ENCODE peak calls at places on chromosomes 2 and 18, in four cellular contexts. Z, U, W and A are unnamed samples. For H3K27me3 and H3K4me1, the result is how much of the 10 kb centered on the place peaks cover.

GRCh38 chr18:27771571-27771970 is 405.4 kb downstream of the CDH2 start:
- DNase-seq in Z (no peak), U (no peak), W (no peak), A (no peak)

GRCh38 chr2:100197643-100198153 is 55.3 kb upstream of the AFF3 start:
- DNase-seq in Z (no peak), U (peak), W (peak), A (no peak)

GRCh38 chr18:57048351-57048750 is 98.5 kb upstream of the BOD1L2 start:
- DNase-seq in Z (no peak), U (no peak), W (no peak), A (no peak)

GRCh38 chr2:8393506-8393905 is 288.4 kb upstream of the ID2 start:
- DNase-seq in Z (no peak), U (no peak), W (no peak), A (no peak)

GRCh38 chr2:113848758-113849460 is 41.0 kb upstream of the ACTR3 start:
- DNase-seq in Z (no peak), U (no peak), W (peak), A (peak)

GRCh38 chr2:238130696-238131628 is 7.5 kb upstream of the KLHL30 start:
- DNase-seq in Z (no peak), U (no peak), W (no peak), A (no peak)

GRCh38 chr18:7940976-7941375 is 373.9 kb downstream of the PTPRM start:
- DNase-seq in Z (no peak), U (no peak), W (no peak), A (no peak)

GRCh38 chr2:240374085-240374907 is 61.2 kb upstream of the GPC1 start:
- DNase-seq in Z (peak), U (peak), W (peak), A (peak)

GRCh38 chr2:5322414-5322813 is 369.8 kb upstream of the SOX11 start:
- DNase-seq in Z (no peak), U (no peak), W (no peak), A (no peak)

GRCh38 chr2:212953170-212953920 is 198.1 kb downstream of the IKZF2 start:
- DNase-seq in Z (no peak), U (no peak), W (no peak), A (no peak)

GRCh38 chr2:236758406-236758805 is 188.8 kb downstream of the ACKR3 start:
- DNase-seq in Z (no peak), U (no peak), W (no peak), A (no peak)
- H3K27me3 ChIP-seq in Z (under half), U (under half), W (under half), A (under half)

DNA sequence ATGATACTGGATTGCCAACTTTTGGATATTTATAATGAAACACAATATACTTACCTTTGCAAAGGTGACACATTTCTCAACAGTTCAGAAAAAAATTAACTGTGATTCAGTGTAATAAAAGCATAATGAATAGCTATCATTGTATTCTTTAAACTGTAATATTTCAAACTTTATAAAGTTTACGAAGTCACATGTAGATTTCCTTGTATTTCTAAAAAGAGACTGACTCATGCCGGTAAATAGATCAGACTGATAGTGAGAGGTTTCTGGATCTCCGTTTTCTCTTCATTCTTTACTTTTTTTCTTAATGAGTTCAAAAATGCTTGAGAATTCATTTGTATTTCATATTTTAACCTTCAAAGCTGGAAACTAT is 70.1 kb downstream of the EML4 start:
- DNase-seq in Z (no peak), U (no peak), W (no peak), A (no peak)
- H3K4me1 ChIP-seq in Z (under half), U (under half), W (under half), A (under half)

GRCh38 chr2:84314901-84315330 is 144.2 kb downstream of the SUCLG1 start:
- DNase-seq in Z (peak), U (peak), W (peak), A (peak)
- TF ChIP-seq CTCF in Z (peak), U (peak), W (peak), A (peak)

GRCh38 chr2:176101216-176101845 is 1.7 kb downstream of the HOXD12 start:
- DNase-seq in Z (no peak), U (no peak), W (no peak), A (no peak)
- H3K27me3 ChIP-seq in Z (half or more), U (half or more), W (half or more), A (half or more)

DNA sequence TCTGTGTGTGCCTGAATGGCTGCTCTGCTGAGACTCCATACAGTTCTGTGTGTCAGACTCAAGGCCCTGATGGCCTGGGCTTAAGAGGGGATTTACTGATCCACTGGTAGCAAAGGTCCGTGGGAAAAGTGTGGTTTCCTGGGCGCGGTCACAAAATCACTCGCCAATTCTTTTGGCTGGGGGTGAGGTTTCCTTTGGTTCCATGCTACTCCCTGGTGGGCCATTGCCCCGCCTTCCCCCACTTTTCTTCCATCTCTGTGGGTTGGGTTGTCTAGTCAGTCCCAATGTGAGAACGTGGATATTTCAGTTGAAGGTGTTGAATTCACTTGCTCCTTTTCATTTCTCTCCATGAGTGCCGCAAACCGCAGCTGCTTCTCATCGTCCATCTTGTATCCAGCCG is 162.7 kb upstream of the NRXN1 start:
- DNase-seq in Z (no peak), U (no peak), W (no peak), A (no peak)
- H3K4me1 ChIP-seq in Z (under half), U (under half), W (under half), A (under half)

DNA sequence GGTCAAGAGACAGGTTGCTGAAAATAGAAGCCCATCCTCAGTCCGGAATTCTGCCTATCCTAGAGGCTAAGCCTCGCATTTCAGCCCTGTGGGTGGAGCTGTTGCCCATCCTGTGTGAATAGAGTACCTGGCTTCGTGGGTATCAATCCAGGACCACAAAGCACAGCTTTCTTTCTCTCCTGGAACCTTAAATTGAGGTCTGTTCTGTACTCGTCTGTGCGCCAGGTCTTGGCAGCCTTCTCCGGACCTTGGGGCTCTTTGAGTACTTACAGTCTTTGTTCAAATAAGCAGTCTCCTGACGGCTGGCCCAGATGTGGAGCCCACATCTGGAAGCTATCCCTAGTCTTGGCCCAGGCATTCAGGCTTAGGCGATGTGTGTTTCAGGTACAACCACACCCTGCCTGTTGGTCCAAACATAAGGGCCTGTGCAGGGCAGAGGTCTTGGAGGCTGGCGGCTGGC is 294.3 kb downstream of the BCL2 start:
- DNase-seq in Z (no peak), U (peak), W (no peak), A (no peak)
- TF ChIP-seq CTCF in Z (peak), U (peak), W (peak), A (peak)

GRCh38 chr18:75132471-75132870 is 76.5 kb downstream of the PTGR3 start:
- DNase-seq in Z (peak), U (no peak), W (no peak), A (no peak)

GRCh38 chr18:75137346-75137877 is 71.5 kb downstream of the PTGR3 start:
- DNase-seq in Z (peak), U (no peak), W (no peak), A (no peak)

GRCh38 chr18:75133721-75134645 is 75.0 kb downstream of the PTGR3 start:
- DNase-seq in Z (peak), U (no peak), W (no peak), A (no peak)

GRCh38 chr18:75132931-75133525 is 75.9 kb downstream of the PTGR3 start:
- DNase-seq in Z (peak), U (no peak), W (no peak), A (no peak)

DNA sequence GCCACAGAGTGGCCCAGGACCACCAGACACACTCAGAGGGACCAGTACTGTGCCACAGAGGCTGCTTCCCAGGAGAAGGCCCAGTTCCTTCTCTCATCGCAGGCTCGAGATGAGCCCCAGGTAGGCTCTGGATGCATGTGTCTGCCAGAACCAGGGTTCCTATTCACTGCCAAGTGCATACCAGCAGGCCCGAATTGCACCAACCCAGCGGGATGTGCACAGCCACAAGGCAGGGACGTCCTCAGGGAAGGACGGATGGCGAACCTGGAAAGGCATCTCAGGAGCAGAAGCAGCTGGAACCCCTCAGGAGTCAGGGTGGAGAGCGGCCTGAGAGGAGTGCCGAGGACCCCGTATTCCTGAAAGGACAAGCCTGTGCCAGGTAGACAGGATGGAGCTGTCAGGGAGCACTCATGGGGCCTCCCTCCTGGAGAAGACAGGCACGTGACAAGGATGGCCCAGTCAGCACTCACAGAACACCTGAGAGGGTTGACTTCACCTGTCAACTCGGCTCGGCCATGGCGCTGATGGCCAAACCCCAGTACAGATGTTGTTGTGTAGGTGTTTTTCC is 73.7 kb downstream of the PTGR3 start:
- DNase-seq in Z (peak), U (no peak), W (no peak), A (no peak)
- H3K27me3 ChIP-seq in Z (under half), U (under half), W (under half), A (under half)